ENCODE peak calls at places on chromosomes 7 and 10, in seven cellular contexts. Y is trophoblast cell, P is HCT116, W is cardiac muscle cell, Q is right cardiac atrium, U is OCI-LY7, C is IMR-90. G is an unnamed sample.

GRCh38 chr7:27167916-27168264 is 2.6 kb upstream of the HOXA9 start:
- DNase-seq in Y (no peak), P (no peak), W (no peak), Q (no peak), U (no peak), C (no peak), G (no peak)

GRCh38 chr7:159023216-159023615 is 121.5 kb downstream of the VIPR2 start:
- DNase-seq in Y (no peak), P (no peak), W (no peak), Q (peak), U (no peak), C (no peak), G (no peak)

GRCh38 chr7:127831312-127832212 is 179.6 kb downstream of the SND1 start:
- DNase-seq in Y (no peak), P (no peak), W (no peak), Q (no peak), U (no peak), C (no peak), G (no peak)

GRCh38 chr7:134376693-134377092 is 60.0 kb upstream of the SLC35B4 start:
- DNase-seq in Y (no peak), P (no peak), W (no peak), Q (no peak), U (no peak), C (no peak), G (no peak)

GRCh38 chr10:28595618-28596017 is 62.7 kb downstream of the WAC start:
- DNase-seq in Y (no peak), P (no peak), W (peak), Q (no peak), U (no peak), C (peak), G (no peak)

GRCh38 chr10:21726601-21727295 is 192.7 kb downstream of the MLLT10 start:
- DNase-seq in Y (no peak), P (no peak), W (no peak), Q (no peak), U (no peak), C (peak), G (no peak)

GRCh38 chr7:151460474-151460855 is 20.5 kb upstream of the CRYGN start:
- DNase-seq in Y (peak), P (no peak), W (no peak), Q (peak), U (no peak), C (no peak), G (no peak)

GRCh38 chr7:121081327-121081936 is 92.9 kb downstream of the CPED1 start:
- DNase-seq in Y (no peak), P (peak), W (peak), Q (no peak), U (peak), C (peak), G (no peak)

GRCh38 chr7:87853237-87853864 is 22.8 kb downstream of the SLC25A40 start:
- DNase-seq in Y (no peak), P (no peak), W (no peak), Q (no peak), U (no peak), C (peak), G (no peak)

GRCh38 chr7:4245866-4246470 is 436.1 kb upstream of the FOXK1 start:
- DNase-seq in Y (peak), P (no peak), W (no peak), Q (no peak), U (no peak), C (no peak), G (no peak)

GRCh38 chr7:94769726-94770125 is 113.8 kb upstream of the SGCE start:
- DNase-seq in Y (no peak), P (no peak), W (no peak), Q (no peak), U (no peak), C (no peak), G (no peak)

GRCh38 chr7:22441157-22441556 is 58.8 kb downstream of the STEAP1B start:
- DNase-seq in Y (no peak), P (no peak), W (no peak), Q (no peak), U (no peak), C (no peak), G (no peak)

GRCh38 chr7:15104411-15105092 is 202.0 kb upstream of the DGKB start:
- DNase-seq in Y (no peak), P (no peak), W (no peak), Q (no peak), U (no peak), C (no peak), G (no peak)

GRCh38 chr10:28250782-28251181 is 52.1 kb downstream of the MPP7 start:
- DNase-seq in Y (no peak), P (no peak), W (no peak), Q (no peak), U (peak), C (peak), G (no peak)

GRCh38 chr7:65307651-65308299 is 65.9 kb upstream of the ZNF92 start:
- DNase-seq in Y (peak), P (peak), W (peak), Q (no peak), U (peak), C (peak), G (no peak)

GRCh38 chr10:73914036-73914435 is 3.1 kb downstream of the PLAU start:
- DNase-seq in Y (no peak), P (no peak), W (no peak), Q (no peak), U (no peak), C (no peak), G (no peak)

GRCh38 chr7:116162992-116163391 is 47.3 kb upstream of the TES start:
- DNase-seq in Y (no peak), P (peak), W (no peak), Q (no peak), U (no peak), C (no peak), G (no peak)

GRCh38 chr10:10138685-10139084 is 879.0 kb upstream of the CELF2 start:
- DNase-seq in Y (no peak), P (no peak), W (no peak), Q (no peak), U (no peak), C (no peak), G (no peak)

GRCh38 chr7:130942211-130942964 is 208.4 kb upstream of the KLF14 start:
- DNase-seq in Y (peak), P (no peak), W (no peak), Q (no peak), U (peak), C (peak), G (no peak)

GRCh38 chr7:27678617-27679260 is 16.1 kb upstream of the HIBADH start:
- DNase-seq in Y (no peak), P (no peak), W (no peak), Q (no peak), U (no peak), C (peak), G (no peak)

GRCh38 chr7:22660293-22660692 is 66.7 kb upstream of the IL6 start:
- DNase-seq in Y (no peak), P (no peak), W (no peak), Q (no peak), U (no peak), C (no peak), G (no peak)

GRCh38 chr7:119514326-119514725 is 758.6 kb upstream of the KCND2 start:
- DNase-seq in Y (no peak), P (no peak), W (no peak), Q (no peak), U (no peak), C (no peak), G (no peak)

GRCh38 chr10:1290071-1290471 is 233.9 kb downstream of the WDR37 start:
- DNase-seq in Y (no peak), P (no peak), W (no peak), Q (no peak), U (no peak), C (no peak), G (no peak)

GRCh38 chr7:65910237-65910636 is 37.4 kb downstream of the VKORC1L1 start:
- DNase-seq in Y (no peak), P (no peak), W (no peak), Q (no peak), U (no peak), C (peak), G (no peak)

GRCh38 chr7:99779949-99780348 is 4.0 kb downstream of the CYP3A4 start:
- DNase-seq in Y (no peak), P (no peak), W (no peak), Q (no peak), U (no peak), C (no peak), G (no peak)

GRCh38 chr7:30596721-30597120 is 2.0 kb downstream of the GARS1 start:
- DNase-seq in Y (no peak), P (no peak), W (no peak), Q (no peak), U (no peak), C (peak), G (no peak)

GRCh38 chr10:34739915-34740314 is 75.2 kb downstream of the PARD3 start:
- DNase-seq in Y (no peak), P (no peak), W (peak), Q (peak), U (no peak), C (peak), G (no peak)

GRCh38 chr7:106947244-106947728 is 82.2 kb downstream of the PIK3CG start:
- DNase-seq in Y (peak), P (peak), W (peak), Q (peak), U (peak), C (peak), G (no peak)

GRCh38 chr7:16795624-16796023 is 9.2 kb downstream of the AGR2 start:
- DNase-seq in Y (no peak), P (no peak), W (no peak), Q (no peak), U (no peak), C (no peak), G (no peak)

GRCh38 chr7:92765725-92766124 is 70.6 kb downstream of the CDK6 start:
- DNase-seq in Y (peak), P (peak), W (no peak), Q (no peak), U (no peak), C (peak), G (no peak)

GRCh38 chr7:30594055-30594539 is 581 bp upstream of the GARS1 start:
- DNase-seq in Y (no peak), P (no peak), W (no peak), Q (peak), U (peak), C (peak), G (no peak)

GRCh38 chr10:75197906-75198305 is 12.7 kb upstream of the VDAC2 start:
- DNase-seq in Y (no peak), P (no peak), W (no peak), Q (peak), U (no peak), C (no peak), G (peak)

GRCh38 chr10:101814466-101815041 is 3.7 kb downstream of the OGA start:
- DNase-seq in Y (peak), P (no peak), W (no peak), Q (no peak), U (peak), C (no peak), G (no peak)

GRCh38 chr7:138002828-138003189 is 923 bp upstream of the CREB3L2 start:
- DNase-seq in Y (no peak), P (no peak), W (no peak), Q (no peak), U (no peak), C (no peak), G (no peak)

GRCh38 chr7:80699656-80700318 is 61.3 kb downstream of the CD36 start:
- DNase-seq in Y (no peak), P (no peak), W (no peak), Q (no peak), U (no peak), C (peak), G (no peak)

GRCh38 chr7:68272507-68272906 is 1275.9 kb downstream of the TYW1 start:
- DNase-seq in Y (no peak), P (no peak), W (no peak), Q (no peak), U (no peak), C (no peak), G (no peak)
- H3K27ac ChIP-seq in Y (no peak), P (no peak), W (no peak), Q (no peak), U (no peak), C (no peak), G (no peak)

DNA sequence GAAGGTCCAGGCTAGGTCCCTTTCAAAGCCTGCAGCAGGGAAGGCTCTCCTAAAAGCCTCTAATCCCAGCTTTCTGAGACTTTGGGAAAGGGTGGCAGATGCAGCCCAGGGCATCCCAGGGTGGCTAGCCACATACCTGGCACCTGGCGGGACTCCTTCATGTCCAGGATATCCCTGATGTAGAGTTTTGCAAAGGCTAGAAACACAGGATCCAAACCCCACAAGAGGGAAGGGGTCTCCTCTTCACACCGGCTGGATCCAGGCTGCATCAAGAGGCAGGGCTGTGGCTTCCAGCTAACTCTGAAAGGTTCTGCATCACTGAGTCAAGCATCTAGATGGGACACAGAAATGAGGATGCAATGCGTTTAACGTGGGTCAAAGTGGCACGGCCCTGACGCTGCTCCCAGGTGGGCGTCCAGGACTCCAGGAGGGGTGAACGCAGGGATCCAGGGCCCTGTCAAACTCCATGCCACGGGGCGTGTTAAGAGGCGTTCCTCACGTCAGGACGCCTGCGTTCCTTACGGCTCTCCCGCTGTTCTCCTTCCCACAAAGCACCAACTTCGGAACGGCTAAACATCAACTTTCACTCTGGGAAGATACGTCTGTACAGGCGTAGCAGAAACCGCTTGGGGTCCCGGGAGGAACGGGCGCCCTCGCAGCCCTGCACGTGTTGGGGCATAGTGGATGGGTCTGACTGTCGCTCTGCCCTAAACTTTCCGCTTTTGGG is 495 bp downstream of the STN1 start:
- DNase-seq in Y (no peak), P (no peak), W (peak), Q (peak), U (peak), C (peak), G (peak)
- H3K27ac ChIP-seq in Y (peak), P (peak), W (peak), Q (peak), U (peak), C (peak), G (peak)

DNA sequence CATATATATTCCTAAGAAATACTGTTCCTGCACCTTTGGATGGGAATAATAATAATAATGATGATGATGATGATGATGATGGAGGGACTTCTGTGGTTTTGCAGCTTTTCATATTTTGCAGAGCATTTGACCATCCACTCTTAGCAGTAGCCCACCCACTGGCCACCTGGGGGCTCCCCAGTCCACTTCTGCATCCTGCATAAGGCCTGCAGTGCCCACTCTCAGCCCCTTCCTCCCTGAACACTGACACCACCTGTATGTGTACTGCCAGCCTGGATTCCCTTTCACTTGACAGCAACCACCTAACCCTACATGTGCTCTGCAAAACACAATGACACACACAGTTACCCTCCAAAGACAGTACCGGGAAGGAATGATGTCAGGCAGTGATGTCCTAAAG is 131.4 kb downstream of the ADAM12 start:
- DNase-seq in Y (no peak), P (no peak), W (no peak), Q (no peak), U (no peak), C (no peak), G (no peak)
- H3K27ac ChIP-seq in Y (no peak), P (no peak), W (no peak), Q (no peak), U (no peak), C (no peak), G (no peak)

GRCh38 chr7:20320786-20321185 is 9.9 kb upstream of the ITGB8 start:
- DNase-seq in Y (peak), P (no peak), W (no peak), Q (no peak), U (no peak), C (no peak), G (no peak)
- H3K27ac ChIP-seq in Y (no peak), P (no peak), W (no peak), Q (no peak), U (no peak), C (no peak), G (no peak)

GRCh38 chr10:69696073-69696731 is 66.2 kb downstream of the FAM241B start:
- DNase-seq in Y (peak), P (peak), W (peak), Q (peak), U (no peak), C (peak), G (no peak)
- H3K27ac ChIP-seq in Y (no peak), P (no peak), W (no peak), Q (no peak), U (no peak), C (no peak), G (no peak)

G was measured in caudate nucleus.